ENCODE peak calls at places on chromosomes 2 and 18, in nine cellular contexts. O is endothelial cell; E is stimulated activated naive CD4-positive, alpha-beta T cell; U is stimulated activated CD4-positive, alpha-beta T cell treated with anti-CD3 and anti-CD28 coated beads, Interleukin-2, amount 100 ng/mL, for 24 hours; K is fibroblast of lung; M is HAP-1; F is activated CD8-positive, alpha-beta memory T cell treated with anti-CD3 and anti-CD28 coated beads, Interleukin-2, amount 50 U/mL, for 48 hours; Q is HT-29; B is K562. D is an unnamed sample.
A peak's percentile ranks its signal among the peaks of the same experiment; 100 is the strongest.

GRCh38 chr2:60989256-60989655 is 28.3 kb upstream of the PEX13 start:
- DNase-seq in O (no peak), E (no peak), U (no peak), K (no peak), M (no peak), F (no peak), Q (peak; percentile 20), B (no peak), D (no peak)

GRCh38 chr2:53353372-53354111 is 414.1 kb upstream of the CHAC2 start:
- DNase-seq in O (no peak), E (no peak), U (no peak), K (peak; percentile 8), M (peak; percentile 62), F (no peak), Q (no peak), B (no peak), D (no peak)

GRCh38 chr2:104982111-104982510 is 55.8 kb upstream of the MRPS9 start:
- DNase-seq in O (no peak), E (no peak), U (no peak), K (no peak), M (no peak), F (no peak), Q (no peak), B (no peak), D (no peak)

GRCh38 chr2:177599072-177599688 is 206.6 kb downstream of the AGPS start:
- DNase-seq in O (no peak), E (no peak), U (no peak), K (no peak), M (peak; percentile 56), F (no peak), Q (no peak), B (no peak), D (no peak)

GRCh38 chr2:237696471-237696870 is 69.1 kb downstream of the LRRFIP1 start:
- DNase-seq in O (no peak), E (peak; percentile 30), U (peak; percentile 48), K (no peak), M (no peak), F (no peak), Q (no peak), B (no peak), D (no peak)

GRCh38 chr18:47247833-47248609 is 3.4 kb downstream of the SKOR2 start:
- DNase-seq in O (no peak), E (no peak), U (no peak), K (no peak), M (no peak), F (no peak), Q (no peak), B (no peak), D (no peak)

GRCh38 chr2:168894720-168895119 is 4.5 kb upstream of the SPC25 start:
- DNase-seq in O (no peak), E (no peak), U (no peak), K (no peak), M (no peak), F (no peak), Q (no peak), B (no peak), D (no peak)

GRCh38 chr2:242004902-242005230 is 135.3 kb downstream of the RTP5 start:
- DNase-seq in O (no peak), E (no peak), U (no peak), K (no peak), M (no peak), F (no peak), Q (no peak), B (no peak), D (no peak)

GRCh38 chr2:191184457-191184856 is 33.7 kb upstream of the STAT4 start:
- DNase-seq in O (no peak), E (no peak), U (no peak), K (no peak), M (no peak), F (no peak), Q (no peak), B (no peak), D (no peak)

GRCh38 chr2:27652790-27653189 is 10.6 kb downstream of the SUPT7L start:
- DNase-seq in O (no peak), E (no peak), U (no peak), K (no peak), M (no peak), F (no peak), Q (no peak), B (no peak), D (no peak)